ENCODE peak calls at places on chromosomes 1 and 21, in eight cellular contexts. O is activated T-cell treated with anti-CD3 and anti-CD28 coated beads for 48 hours; Z is fibroblast of lung; Y is stimulated activated CD4-positive, alpha-beta T cell treated with anti-CD3 and anti-CD28 coated beads, Interleukin-1b, Interleukin-23, amount 100 ng/mL, for 48 hours; J is ACHN; A is stimulated activated CD8-positive, alpha-beta memory T cell treated with anti-CD3 and anti-CD28 coated beads, Interleukin-15, amount 100 ng/mL, for 1 hour; N is sciatic nerve; D is activated naive CD8-positive, alpha-beta T cell treated with anti-CD3 and anti-CD28 coated beads, Interleukin-2, amount 50 U/mL, for 24 hours. K is an unnamed sample.

GRCh38 chr1:63590161-63590560 is 3.0 kb upstream of the PGM1 start:
- DNase-seq in A (no peak), O (no peak), Z (peak), D (no peak), N (no peak), Y (no peak), J (no peak), K (peak)

GRCh38 chr1:165443539-165444289 is 1.2 kb downstream of the RXRG start:
- DNase-seq in Z (no peak), J (no peak), D (no peak), O (no peak), Y (no peak), N (no peak), A (no peak), K (no peak)

GRCh38 chr1:147105909-147106308 is 66.4 kb downstream of the PRKAB2 start:
- DNase-seq in N (no peak), A (no peak), O (no peak), Y (no peak), J (no peak), D (no peak), Z (no peak), K (no peak)

GRCh38 chr1:183651621-183652020 is 1.5 kb downstream of the APOBEC4 start:
- DNase-seq in A (no peak), Y (no peak), D (no peak), N (no peak), J (no peak), Z (no peak), O (no peak), K (no peak)

GRCh38 chr1:224784606-224785328 is 144.7 kb upstream of the DNAH14 start:
- DNase-seq in N (no peak), Y (no peak), D (no peak), O (no peak), A (no peak), Z (peak), J (no peak), K (peak)

GRCh38 chr1:20080441-20081330 is 10.7 kb downstream of the PLA2G5 start:
- DNase-seq in J (no peak), O (no peak), A (no peak), Z (no peak), D (no peak), N (no peak), Y (no peak), K (no peak)

GRCh38 chr1:150567341-150567716 is 12.1 kb downstream of the MCL1 start:
- DNase-seq in O (peak), Z (no peak), A (no peak), D (peak), Y (peak), J (no peak), N (no peak), K (no peak)

GRCh38 chr1:185453496-185454192 is 136.6 kb upstream of the IVNS1ABP start:
- DNase-seq in N (no peak), O (no peak), A (no peak), D (no peak), Y (no peak), J (no peak), Z (peak), K (peak)

GRCh38 chr1:64963466-64963865 is 2.9 kb downstream of the JAK1 start:
- DNase-seq in O (no peak), D (no peak), Z (no peak), N (no peak), A (no peak), Y (no peak), J (no peak), K (no peak)

GRCh38 chr1:13783551-13783950 is 83.6 kb downstream of the PRDM2 start:
- DNase-seq in Y (no peak), N (no peak), J (no peak), A (no peak), D (no peak), Z (peak), O (no peak), K (no peak)

GRCh38 chr1:112704908-112705627 is 1.9 kb downstream of the RHOC start:
- DNase-seq in J (peak), A (no peak), N (peak), Y (peak), D (peak), O (peak), Z (peak), K (peak)

GRCh38 chr1:208778417-208778816 is 534.2 kb upstream of the PLXNA2 start:
- DNase-seq in N (no peak), J (no peak), Z (peak), O (no peak), A (no peak), D (no peak), Y (no peak), K (no peak)

GRCh38 chr1:5570931-5571330 is 421.3 kb downstream of the NPHP4 start:
- DNase-seq in N (no peak), Y (no peak), O (no peak), A (no peak), J (no peak), D (no peak), Z (no peak), K (no peak)

GRCh38 chr21:16196521-16197208 is 466.9 kb downstream of the USP25 start:
- DNase-seq in O (no peak), A (no peak), Z (peak), Y (no peak), D (no peak), N (no peak), J (no peak), K (no peak)

GRCh38 chr21:44065428-44065827 is 41.8 kb upstream of the PWP2 start:
- DNase-seq in J (no peak), D (peak), Y (peak), A (peak), O (peak), N (no peak), Z (peak), K (no peak)

GRCh38 chr21:37815893-37816292 is 100.4 kb downstream of the KCNJ6 start:
- DNase-seq in J (no peak), D (no peak), N (no peak), Y (no peak), Z (no peak), A (no peak), O (no peak), K (no peak)

GRCh38 chr1:2547210-2548067 is 8.7 kb upstream of the TNFRSF14 start:
- DNase-seq in Z (no peak), Y (peak), D (peak), J (peak), O (peak), A (no peak), N (no peak), K (no peak)

GRCh38 chr1:204589409-204590038 is 73.3 kb downstream of the MDM4 start:
- DNase-seq in D (no peak), Z (peak), A (no peak), Y (no peak), O (no peak), N (no peak), J (no peak), K (peak)

GRCh38 chr1:190001187-190001586 is 476.5 kb downstream of the BRINP3 start:
- DNase-seq in Z (peak), A (no peak), O (no peak), N (no peak), Y (no peak), D (no peak), J (peak), K (no peak)

GRCh38 chr1:3606779-3607702 is 4.3 kb downstream of the MEGF6 start:
- DNase-seq in Z (no peak), D (no peak), N (no peak), Y (no peak), A (no peak), O (no peak), J (no peak), K (no peak)

GRCh38 chr1:236394905-236395779 is 1.1 kb downstream of the EDARADD start:
- DNase-seq in Z (peak), A (no peak), Y (peak), D (peak), J (peak), O (peak), N (no peak), K (peak)

GRCh38 chr1:32741417-32742131 is 39.0 kb upstream of the SYNC start:
- DNase-seq in Z (no peak), A (no peak), O (no peak), J (peak), N (no peak), Y (no peak), D (no peak), K (peak)

GRCh38 chr1:101474039-101474665 is 237.3 kb downstream of the S1PR1 start:
- DNase-seq in N (no peak), D (no peak), A (no peak), Z (no peak), O (no peak), Y (no peak), J (peak), K (no peak)

GRCh38 chr1:71026093-71026492 is 21.5 kb downstream of the PTGER3 start:
- DNase-seq in O (no peak), N (no peak), A (no peak), J (no peak), D (no peak), Y (no peak), Z (no peak), K (no peak)

GRCh38 chr1:15354580-15354965 is 55.1 kb upstream of the EFHD2 start:
- DNase-seq in A (no peak), Y (no peak), D (no peak), N (no peak), J (no peak), O (no peak), Z (peak), K (no peak)

GRCh38 chr1:59514061-59514909 is 217.4 kb downstream of the FGGY start:
- DNase-seq in D (no peak), A (no peak), Z (no peak), Y (no peak), N (no peak), O (no peak), J (no peak), K (no peak)

GRCh38 chr1:221761354-221762002 is 19.6 kb upstream of the DUSP10 start:
- DNase-seq in J (no peak), Y (no peak), A (no peak), Z (no peak), O (no peak), N (no peak), D (no peak), K (no peak)

GRCh38 chr21:43604505-43605204 is 54.6 kb downstream of the HSF2BP start:
- DNase-seq in N (no peak), Z (no peak), O (no peak), D (no peak), J (no peak), Y (no peak), A (no peak), K (no peak)